ENCODE peak calls at places on chromosomes 6 and 20, in seven cellular contexts. F is right cardiac atrium; O is esophagus muscularis mucosa; Z is esophagus squamous epithelium; E is AG04450; K is HCT116; T is CD8-positive, alpha-beta memory T cell. L is an unnamed sample.

GRCh38 chr6:20640181-20640580 is 105.9 kb downstream of the CDKAL1 start:
- DNase-seq in F (no peak), O (no peak), Z (no peak), E (no peak), K (no peak), T (no peak), L (no peak)

GRCh38 chr20:8183526-8183925 is 51.5 kb downstream of the PLCB1 start:
- DNase-seq in F (no peak), O (no peak), Z (no peak), E (no peak), K (no peak), T (no peak), L (no peak)

GRCh38 chr20:5434116-5434515 is 117.4 kb upstream of the PROKR2 start:
- DNase-seq in F (no peak), O (no peak), Z (no peak), E (no peak), K (no peak), T (no peak), L (no peak)

GRCh38 chr20:35828434-35828833 is 56.6 kb downstream of the PHF20 start:
- DNase-seq in F (peak), O (no peak), Z (no peak), E (no peak), K (no peak), T (no peak), L (no peak)

GRCh38 chr20:44888226-44889103 is 3.0 kb downstream of the YWHAB start:
- DNase-seq in F (no peak), O (no peak), Z (no peak), E (no peak), K (no peak), T (no peak), L (peak)

GRCh38 chr20:14566505-14566904 is 229.1 kb upstream of the FLRT3 start:
- DNase-seq in F (no peak), O (no peak), Z (no peak), E (no peak), K (no peak), T (no peak), L (no peak)

GRCh38 chr6:169724554-169725269 is 412 bp upstream of the PHF10 start:
- DNase-seq in F (peak), O (peak), Z (no peak), E (no peak), K (no peak), T (peak), L (no peak)

GRCh38 chr6:163318071-163318786 is 96.3 kb upstream of the QKI start:
- DNase-seq in F (no peak), O (no peak), Z (no peak), E (no peak), K (no peak), T (no peak), L (no peak)

GRCh38 chr20:653110-653589 is at the start of gene SRXN1:
- DNase-seq in F (peak), O (peak), Z (peak), E (peak), K (peak), T (peak), L (peak)

GRCh38 chr6:134363323-134364039 is 45.6 kb upstream of the SGK1 start:
- DNase-seq in F (no peak), O (no peak), Z (no peak), E (no peak), K (peak), T (no peak), L (peak)

GRCh38 chr6:158707826-158708225 is 58.0 kb downstream of the SYTL3 start:
- DNase-seq in F (no peak), O (no peak), Z (no peak), E (no peak), K (no peak), T (no peak), L (no peak)

GRCh38 chr6:166572370-166573261 is 13.9 kb downstream of the RAMACL start:
- DNase-seq in F (no peak), O (no peak), Z (no peak), E (peak), K (no peak), T (no peak), L (no peak)

GRCh38 chr6:111565316-111566221 is 40.1 kb downstream of the TRAF3IP2 start:
- DNase-seq in F (no peak), O (no peak), Z (no peak), E (no peak), K (no peak), T (no peak), L (no peak)

GRCh38 chr6:167711784-167712183 is 114.9 kb upstream of the AFDN start:
- DNase-seq in F (no peak), O (no peak), Z (no peak), E (no peak), K (no peak), T (no peak), L (no peak)

GRCh38 chr6:105452376-105452775 is 49.5 kb upstream of the PREP start:
- DNase-seq in F (no peak), O (no peak), Z (no peak), E (no peak), K (no peak), T (no peak), L (no peak)

GRCh38 chr20:47070176-47070575 is 175.5 kb downstream of the EYA2 start:
- DNase-seq in F (no peak), O (no peak), Z (no peak), E (no peak), K (no peak), T (no peak), L (no peak)

GRCh38 chr6:24408719-24409410 is 6.1 kb downstream of the MRS2 start:
- DNase-seq in F (no peak), O (no peak), Z (no peak), E (no peak), K (no peak), T (no peak), L (no peak)

GRCh38 chr6:90286884-90287488 is 9.7 kb downstream of the BACH2 start:
- DNase-seq in F (no peak), O (no peak), Z (no peak), E (no peak), K (peak), T (no peak), L (no peak)

GRCh38 chr20:57676517-57677322 is 33.1 kb downstream of the PMEPA1 start:
- DNase-seq in F (peak), O (no peak), Z (no peak), E (no peak), K (no peak), T (no peak), L (no peak)

GRCh38 chr6:1200706-1201105 is 111.2 kb upstream of the FOXQ1 start:
- DNase-seq in F (no peak), O (no peak), Z (no peak), E (no peak), K (peak), T (no peak), L (no peak)

GRCh38 chr20:34472246-34472925 is 43.8 kb upstream of the DYNLRB1 start:
- DNase-seq in F (no peak), O (no peak), Z (no peak), E (no peak), K (peak), T (no peak), L (no peak)

GRCh38 chr6:4356899-4357659 is 221.7 kb upstream of the ECI2 start:
- DNase-seq in F (no peak), O (no peak), Z (no peak), E (no peak), K (no peak), T (no peak), L (no peak)

GRCh38 chr6:158442309-158442705 is 117.6 kb upstream of the TMEM181 start:
- DNase-seq in F (no peak), O (peak), Z (no peak), E (no peak), K (no peak), T (no peak), L (no peak)

GRCh38 chr20:53513489-53514298 is 79.9 kb downstream of the ZNF217 start:
- DNase-seq in F (no peak), O (no peak), Z (no peak), E (no peak), K (no peak), T (no peak), L (no peak)

GRCh38 chr6:148317739-148318138 is 24.9 kb upstream of the SASH1 start:
- DNase-seq in F (no peak), O (no peak), Z (no peak), E (no peak), K (no peak), T (no peak), L (no peak)

GRCh38 chr6:113696960-113697359 is 160.2 kb upstream of the MARCKS start:
- DNase-seq in F (no peak), O (peak), Z (no peak), E (no peak), K (no peak), T (no peak), L (no peak)

GRCh38 chr6:17218749-17219093 is 62.4 kb upstream of the RBM24 start:
- DNase-seq in F (no peak), O (no peak), Z (no peak), E (no peak), K (no peak), T (no peak), L (no peak)

DNA sequence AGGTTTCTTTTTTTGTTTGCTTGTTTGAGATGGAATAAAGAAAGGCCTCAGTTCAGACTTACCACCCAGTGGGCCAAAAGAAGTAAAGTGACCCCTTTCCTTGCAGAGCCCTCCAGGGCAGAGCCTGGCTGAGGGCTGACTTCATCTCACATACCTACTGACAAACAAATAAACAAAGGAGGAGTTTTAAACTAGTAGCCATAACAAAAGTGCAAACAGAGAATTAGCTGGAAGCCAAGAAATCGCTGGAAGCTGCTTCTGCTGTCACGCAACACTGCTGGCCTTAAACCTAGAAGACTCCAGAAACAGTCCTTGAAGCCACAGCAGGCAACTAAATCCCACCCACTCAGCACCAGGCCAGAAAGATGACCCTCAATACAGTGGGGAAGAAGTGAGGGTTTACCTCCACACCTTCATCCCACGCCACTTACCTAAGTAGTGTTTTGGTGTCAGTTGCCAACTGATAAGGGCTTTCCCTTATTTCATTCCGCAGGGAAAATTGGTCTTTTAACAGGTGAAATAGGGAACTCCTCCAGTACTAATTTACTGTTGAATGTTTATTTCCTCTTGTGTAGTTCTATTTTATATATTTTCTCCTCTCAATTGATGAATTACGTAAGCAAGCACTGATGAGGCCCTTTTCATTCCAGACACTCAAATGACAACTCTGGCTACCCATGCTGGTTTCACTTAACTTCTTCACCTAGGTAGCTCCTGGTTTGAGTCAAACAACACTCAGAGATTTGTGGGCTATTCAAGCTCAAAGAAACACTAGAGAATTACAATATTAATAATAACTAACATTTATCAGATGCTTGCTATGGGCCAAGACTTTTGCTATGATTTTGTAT is 46.2 kb downstream of the EDN1 start:
- DNase-seq in F (no peak), O (no peak), Z (no peak), E (no peak), K (no peak), T (no peak), L (no peak)
- H3K27ac ChIP-seq in F (no peak), O (no peak), Z (no peak), E (no peak), K (no peak), T (no peak), L (peak)

GRCh38 chr20:56411759-56412472 is at the start of gene CASS4:
- DNase-seq in F (no peak), O (no peak), Z (no peak), E (peak), K (no peak), T (no peak), L (no peak)

GRCh38 chr20:56414842-56415765 is 3.0 kb downstream of the CASS4 start:
- DNase-seq in F (no peak), O (no peak), Z (no peak), E (peak), K (no peak), T (peak), L (no peak)

GRCh38 chr20:56409946-56410345 is 2.1 kb upstream of the CASS4 start:
- DNase-seq in F (no peak), O (no peak), Z (no peak), E (no peak), K (no peak), T (no peak), L (no peak)

GRCh38 chr20:56412473-56412790 is 372 bp downstream of the CASS4 start:
- DNase-seq in F (no peak), O (no peak), Z (no peak), E (no peak), K (no peak), T (no peak), L (no peak)

GRCh38 chr20:56412949-56413348 is 889 bp downstream of the CASS4 start:
- DNase-seq in F (no peak), O (no peak), Z (no peak), E (no peak), K (no peak), T (no peak), L (no peak)
- H3K27ac ChIP-seq in F (peak), O (peak), Z (peak), E (peak), K (no peak), T (peak), L (no peak)

DNA sequence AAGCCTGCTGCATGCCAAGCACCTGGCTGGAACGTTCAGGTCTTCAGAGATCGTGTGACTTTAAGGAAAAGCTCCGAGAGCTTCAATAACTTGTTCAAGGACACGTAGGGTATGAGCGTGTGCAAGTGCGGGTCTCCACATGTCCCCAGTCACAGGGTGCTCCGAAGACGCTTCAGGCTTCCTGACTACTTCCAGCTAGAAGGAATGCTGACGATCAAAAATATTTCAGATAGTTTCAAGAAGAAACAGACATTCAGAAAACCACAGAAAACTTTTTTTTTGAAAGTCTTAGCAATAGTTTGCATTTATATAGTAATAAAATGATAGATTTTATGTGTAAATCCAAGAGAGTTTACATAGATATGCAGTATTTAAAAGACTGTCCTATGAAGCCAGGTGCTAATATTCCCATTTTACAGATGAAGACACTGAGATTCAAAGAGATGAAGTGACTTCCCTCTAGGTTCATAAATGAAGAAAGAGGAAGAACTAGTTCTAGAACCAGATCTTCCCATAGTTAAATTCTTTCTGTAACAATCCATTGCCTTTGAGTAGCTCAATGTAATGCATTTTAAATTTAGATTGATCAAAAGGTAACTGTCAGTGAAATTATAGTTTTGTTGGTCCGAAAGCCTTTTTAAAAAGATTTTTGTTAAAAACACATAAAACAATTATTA is 247.6 kb downstream of the MYLK4 start:
- DNase-seq in F (no peak), O (no peak), Z (no peak), E (no peak), K (no peak), T (no peak), L (no peak)
- H3K27ac ChIP-seq in F (no peak), O (no peak), Z (no peak), E (no peak), K (no peak), T (no peak), L (no peak)

GRCh38 chr6:136469154-136469553 is 81.1 kb downstream of the MAP7 start:
- DNase-seq in F (no peak), O (no peak), Z (no peak), E (no peak), K (no peak), T (no peak), L (no peak)
- H3K27ac ChIP-seq in F (no peak), O (no peak), Z (no peak), E (no peak), K (no peak), T (no peak), L (no peak)

DNA sequence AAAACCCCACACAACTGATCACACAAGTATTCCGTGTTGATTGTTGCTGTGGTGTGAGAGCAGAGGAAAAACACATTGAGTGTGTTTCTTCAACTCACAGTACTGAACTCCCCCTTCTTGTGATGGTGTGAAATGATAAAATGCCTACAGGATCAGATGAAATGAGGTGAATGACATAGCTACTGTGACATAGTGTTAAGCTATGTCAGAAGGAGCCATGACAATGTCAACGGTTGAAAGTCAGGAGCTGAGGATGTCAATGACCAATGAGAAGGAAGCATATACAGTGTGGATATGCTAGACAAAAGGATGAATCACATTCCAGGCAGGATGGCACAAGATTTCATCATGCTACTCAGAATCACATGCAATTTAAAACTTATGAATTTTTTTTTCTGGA is 38.8 kb downstream of the WASF1 start:
- DNase-seq in F (no peak), O (no peak), Z (no peak), E (peak), K (peak), T (no peak), L (peak)
- H3K27ac ChIP-seq in F (no peak), O (no peak), Z (no peak), E (no peak), K (no peak), T (no peak), L (peak)

GRCh38 chr6:25484900-25485299 is 167.1 kb upstream of the SCGN start:
- DNase-seq in F (no peak), O (no peak), Z (no peak), E (no peak), K (no peak), T (no peak), L (no peak)
- H3K27ac ChIP-seq in F (no peak), O (no peak), Z (no peak), E (no peak), K (no peak), T (no peak), L (no peak)

GRCh38 chr20:15931897-15932296 is 641.4 kb downstream of the KIF16B start:
- DNase-seq in F (no peak), O (peak), Z (no peak), E (no peak), K (no peak), T (no peak), L (no peak)
- H3K27ac ChIP-seq in F (no peak), O (no peak), Z (no peak), E (no peak), K (no peak), T (no peak), L (no peak)

DNA sequence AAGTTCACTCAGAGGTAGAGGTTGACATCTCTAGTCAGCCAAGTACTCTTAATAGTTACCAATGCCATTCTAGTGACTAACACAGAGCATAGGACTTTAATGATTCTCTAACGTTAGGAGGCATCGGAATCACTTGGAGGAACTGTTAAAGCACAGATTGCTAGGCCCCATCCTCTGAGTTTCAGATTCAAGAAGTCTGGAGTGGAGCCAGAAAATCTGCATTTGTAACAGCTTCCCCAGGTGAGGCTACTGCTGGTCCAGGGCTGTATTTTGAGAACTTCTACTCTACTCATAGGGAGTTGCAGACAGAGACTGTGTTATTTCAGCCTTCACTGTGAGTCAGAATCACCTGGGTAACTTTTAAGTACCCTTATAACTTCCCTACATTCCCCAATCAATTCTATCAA is 5.7 kb downstream of the LMBRD1 start:
- DNase-seq in F (no peak), O (no peak), Z (no peak), E (no peak), K (no peak), T (no peak), L (no peak)
- H3K27ac ChIP-seq in F (peak), O (peak), Z (peak), E (no peak), K (no peak), T (no peak), L (peak)

GRCh38 chr6:72619883-72620696 is 1.8 kb upstream of the KCNQ5 start:
- DNase-seq in F (peak), O (no peak), Z (no peak), E (no peak), K (no peak), T (peak), L (no peak)
- H3K27ac ChIP-seq in F (no peak), O (peak), Z (no peak), E (no peak), K (no peak), T (peak), L (no peak)